ENCODE peak calls at places on chromosomes 3 and 15, in four cellular contexts. X, E, T and B are unnamed samples.

GRCh38 chr3:126390751-126391150 is 4.0 kb upstream of the CFAP100 start:
- DNase-seq in E (no peak), X (no peak), T (no peak), B (no peak)

GRCh38 chr3:168267179-168267578 is 171.5 kb upstream of the GOLIM4 start:
- DNase-seq in X (no peak), E (no peak), T (no peak), B (no peak)

GRCh38 chr3:41679412-41679811 is 282.5 kb downstream of the ULK4 start:
- DNase-seq in X (no peak), T (no peak), E (no peak), B (no peak)

GRCh38 chr3:124322966-124323365 is 331.0 kb upstream of the ROPN1 start:
- DNase-seq in X (no peak), E (no peak), T (no peak), B (no peak)

GRCh38 chr15:60003243-60004018 is 680 bp upstream of the FOXB1 start:
- DNase-seq in X (no peak), E (no peak), T (no peak), B (no peak)

GRCh38 chr15:80265021-80265420 is 13.0 kb upstream of the CTXND1 start:
- DNase-seq in E (peak), X (no peak), T (no peak), B (no peak)

GRCh38 chr3:128280466-128281455 is 127.5 kb downstream of the EEFSEC start:
- DNase-seq in E (no peak), X (no peak), T (peak), B (no peak)

GRCh38 chr15:31098491-31098917 is 3.0 kb downstream of the TRPM1 start:
- DNase-seq in X (no peak), E (no peak), T (peak), B (no peak)

GRCh38 chr3:156431334-156432121 is 123.4 kb downstream of the SSR3 start:
- DNase-seq in X (no peak), E (no peak), T (no peak), B (no peak)

GRCh38 chr15:29342201-29342600 is 72.6 kb upstream of the NSMCE3 start:
- DNase-seq in X (no peak), E (no peak), T (peak), B (no peak)

GRCh38 chr3:155111971-155112370 is 31.9 kb downstream of the MME start:
- DNase-seq in T (no peak), E (no peak), X (no peak), B (no peak)